ENCODE peak calls at places on chromosomes 12 and 14, in nine cellular contexts. A is left ventricle myocardium inferior, I is keratinocyte, Q is Panc1, T is body of pancreas, G is upper lobe of left lung, R is psoas muscle, X is uterus, N is bronchial epithelial cell. W is an unnamed sample. For H3K36me3, the result is how much of the 10 kb centered on the place peaks cover.

GRCh38 chr12:54987611-54988231 is 3.2 kb upstream of the TESPA1 start:
- DNase-seq in A (no peak), I (no peak), Q (no peak), T (no peak), G (no peak), R (no peak), X (no peak), N (no peak), W (no peak)

GRCh38 chr12:1559729-1560128 is 34.7 kb downstream of the FBXL14 start:
- DNase-seq in A (no peak), I (no peak), Q (no peak), T (no peak), G (no peak), R (no peak), X (no peak), N (no peak), W (no peak)

GRCh38 chr14:96362965-96363750 is at the start of the genes ATG2B and GSKIP:
- DNase-seq in A (peak), I (peak), Q (peak), T (peak), G (peak), R (peak), X (peak), N (peak), W (peak)

GRCh38 chr14:64363265-64363840 is 24.8 kb upstream of the MTHFD1 start:
- DNase-seq in A (no peak), I (no peak), Q (no peak), T (no peak), G (no peak), R (no peak), X (no peak), N (peak), W (no peak)

GRCh38 chr14:65993103-65993502 is 493.1 kb upstream of the CCDC196 start:
- DNase-seq in A (no peak), I (no peak), Q (no peak), T (no peak), G (no peak), R (no peak), X (no peak), N (peak), W (no peak)

GRCh38 chr14:51147183-51147582 is 52.3 kb upstream of the TRIM9 start:
- DNase-seq in A (no peak), I (no peak), Q (no peak), T (no peak), G (no peak), R (no peak), X (no peak), N (no peak), W (no peak)

GRCh38 chr14:73829526-73830431 is 21.9 kb upstream of the PTGR2 start:
- DNase-seq in A (no peak), I (no peak), Q (no peak), T (no peak), G (peak), R (no peak), X (no peak), N (peak), W (no peak)

GRCh38 chr12:94673951-94674570 is 23.7 kb upstream of the TMCC3 start:
- DNase-seq in A (no peak), I (no peak), Q (no peak), T (no peak), G (no peak), R (no peak), X (no peak), N (no peak), W (no peak)

GRCh38 chr12:6866163-6866919 is 990 bp upstream of the TPI1 start:
- DNase-seq in A (no peak), I (no peak), Q (no peak), T (no peak), G (no peak), R (no peak), X (no peak), N (no peak), W (peak)

GRCh38 chr14:100147691-100148464 is 11.6 kb downstream of the DEGS2 start:
- DNase-seq in A (no peak), I (no peak), Q (no peak), T (no peak), G (no peak), R (no peak), X (no peak), N (no peak), W (no peak)

GRCh38 chr12:105698047-105698446 is 367.6 kb downstream of the C12orf75 start:
- DNase-seq in A (no peak), I (no peak), Q (no peak), T (no peak), G (no peak), R (no peak), X (no peak), N (no peak), W (peak)

GRCh38 chr14:104724981-104725771 is 1.1 kb downstream of the ADSS1 start:
- DNase-seq in A (peak), I (no peak), Q (no peak), T (peak), G (no peak), R (peak), X (peak), N (no peak), W (no peak)

GRCh38 chr14:100149789-100150611 is 9.4 kb downstream of the DEGS2 start:
- DNase-seq in A (no peak), I (no peak), Q (no peak), T (peak), G (peak), R (no peak), X (no peak), N (peak), W (no peak)

GRCh38 chr12:78085562-78086182 is 255.0 kb downstream of the NAV3 start:
- DNase-seq in A (no peak), I (peak), Q (no peak), T (no peak), G (no peak), R (no peak), X (no peak), N (peak), W (no peak)

GRCh38 chr14:65301862-65302539 is 110.5 kb upstream of the FUT8 start:
- DNase-seq in A (no peak), I (no peak), Q (no peak), T (peak), G (no peak), R (no peak), X (no peak), N (no peak), W (no peak)

GRCh38 chr14:62844546-62844945 is 200.7 kb downstream of the KCNH5 start:
- DNase-seq in A (no peak), I (no peak), Q (no peak), T (no peak), G (no peak), R (no peak), X (no peak), N (no peak), W (no peak)

GRCh38 chr14:36238666-36239363 is 62.3 kb upstream of the PTCSC3 start:
- DNase-seq in A (no peak), I (peak), Q (no peak), T (no peak), G (peak), R (no peak), X (no peak), N (peak), W (no peak)

GRCh38 chr14:63448841-63449240 is 94.3 kb downstream of the PPP2R5E start:
- DNase-seq in A (no peak), I (peak), Q (no peak), T (no peak), G (no peak), R (no peak), X (no peak), N (peak), W (no peak)

GRCh38 chr14:37270629-37271028 is 72.9 kb downstream of the MIPOL1 start:
- DNase-seq in A (no peak), I (no peak), Q (no peak), T (no peak), G (no peak), R (no peak), X (no peak), N (no peak), W (no peak)

GRCh38 chr12:6724409-6724797 is 557 bp downstream of the COPS7A start:
- DNase-seq in A (no peak), I (no peak), Q (no peak), T (no peak), G (peak), R (no peak), X (no peak), N (no peak), W (peak)

GRCh38 chr14:58977366-58977765 is 211.1 kb upstream of the DAAM1 start:
- DNase-seq in A (no peak), I (no peak), Q (no peak), T (no peak), G (no peak), R (no peak), X (no peak), N (no peak), W (no peak)

GRCh38 chr12:25186788-25187397 is 8.1 kb downstream of the DNAI7 start:
- DNase-seq in A (no peak), I (no peak), Q (no peak), T (no peak), G (no peak), R (no peak), X (no peak), N (no peak), W (no peak)

GRCh38 chr12:109815225-109815624 is 18.0 kb downstream of the TRPV4 start:
- DNase-seq in A (no peak), I (no peak), Q (no peak), T (no peak), G (no peak), R (no peak), X (no peak), N (no peak), W (no peak)

GRCh38 chr12:112183141-112183581 is 57.8 kb downstream of the TRAFD1 start:
- DNase-seq in A (no peak), I (no peak), Q (no peak), T (no peak), G (no peak), R (no peak), X (no peak), N (no peak), W (no peak)

GRCh38 chr14:74350944-74351323 is 2.7 kb downstream of the VRTN start:
- DNase-seq in A (no peak), I (no peak), Q (no peak), T (no peak), G (no peak), R (no peak), X (no peak), N (no peak), W (no peak)

GRCh38 chr12:22656376-22656775 is 31.4 kb downstream of the ETNK1 start:
- DNase-seq in A (no peak), I (no peak), Q (no peak), T (no peak), G (no peak), R (no peak), X (no peak), N (no peak), W (no peak)

GRCh38 chr14:105267820-105268548 is 19.7 kb downstream of the BTBD6 start:
- DNase-seq in A (no peak), I (no peak), Q (no peak), T (no peak), G (no peak), R (no peak), X (no peak), N (no peak), W (no peak)

GRCh38 chr14:50021261-50021660 is 95.1 kb downstream of the VCPKMT start:
- DNase-seq in A (no peak), I (no peak), Q (no peak), T (no peak), G (no peak), R (no peak), X (no peak), N (no peak), W (no peak)

GRCh38 chr12:4849024-4849594 is 60.6 kb upstream of the KCNA1 start:
- DNase-seq in A (no peak), I (no peak), Q (peak), T (peak), G (no peak), R (no peak), X (no peak), N (peak), W (no peak)

GRCh38 chr12:30753233-30753632 is 1.5 kb downstream of the CAPRIN2 start:
- DNase-seq in A (no peak), I (no peak), Q (peak), T (no peak), G (no peak), R (no peak), X (no peak), N (peak), W (peak)

GRCh38 chr12:68601767-68602166 is 8.9 kb upstream of the RAP1B start:
- DNase-seq in A (no peak), I (no peak), Q (no peak), T (no peak), G (no peak), R (no peak), X (no peak), N (no peak), W (no peak)

DNA sequence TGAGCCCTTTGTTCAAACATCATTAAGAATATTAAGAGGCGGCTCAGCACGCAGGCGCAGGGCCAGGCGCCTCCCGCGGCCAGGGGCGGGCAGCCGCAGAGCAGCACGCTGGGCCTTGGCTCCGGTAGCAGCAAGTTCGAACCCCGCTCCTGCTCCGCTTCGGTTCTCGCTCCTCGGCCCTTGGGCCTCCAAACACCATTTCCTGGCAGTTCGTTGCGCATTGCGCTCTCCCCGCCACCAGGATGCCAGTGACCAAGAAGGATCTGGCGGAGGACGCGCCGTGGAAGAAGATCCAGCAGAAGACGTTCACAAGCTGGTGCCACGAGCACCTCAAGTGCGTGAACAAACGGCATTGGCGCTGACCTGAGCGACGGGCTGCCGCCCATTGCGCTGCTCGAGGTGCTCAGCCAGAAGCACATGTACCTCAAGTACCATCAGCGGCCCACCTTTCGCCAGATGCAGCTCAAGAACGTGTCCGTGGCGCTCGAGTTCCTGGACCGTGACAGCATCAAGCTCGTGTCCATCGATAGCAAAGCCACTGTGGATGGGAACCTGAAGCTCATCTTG is 6.9 kb upstream of the ACVRL1 start:
- DNase-seq in A (no peak), I (no peak), Q (no peak), T (no peak), G (no peak), R (no peak), X (no peak), N (no peak), W (no peak)
- H3K36me3 ChIP-seq in A (under half), I (under half), Q (under half), T (under half), G (under half), R (under half), X (under half), N (under half), W (under half)

DNA sequence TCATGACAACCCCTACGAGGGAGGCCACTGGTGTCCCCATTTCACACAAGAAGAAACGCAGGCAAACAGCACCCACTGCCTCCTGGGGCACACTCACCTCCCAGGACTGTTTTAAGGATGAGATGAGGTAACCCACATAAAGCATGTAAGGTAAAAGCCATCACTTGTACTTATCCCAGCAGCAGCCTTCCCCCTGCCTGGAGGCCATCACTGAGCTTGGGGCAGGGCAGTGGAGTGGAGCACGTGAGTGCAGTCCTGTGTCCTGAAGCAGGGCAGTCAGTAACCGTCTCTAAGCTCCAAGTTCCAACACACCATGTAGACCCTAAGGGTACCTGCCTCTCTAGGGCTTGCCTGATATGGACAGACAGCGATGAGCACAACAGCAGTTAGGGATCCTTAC is 1.7 kb downstream of the POLE start:
- DNase-seq in A (no peak), I (no peak), Q (no peak), T (no peak), G (no peak), R (no peak), X (no peak), N (no peak), W (no peak)
- H3K4me3 ChIP-seq in A (no peak), I (no peak), Q (no peak), T (no peak), G (no peak), R (no peak), X (no peak), N (no peak), W (no peak)

DNA sequence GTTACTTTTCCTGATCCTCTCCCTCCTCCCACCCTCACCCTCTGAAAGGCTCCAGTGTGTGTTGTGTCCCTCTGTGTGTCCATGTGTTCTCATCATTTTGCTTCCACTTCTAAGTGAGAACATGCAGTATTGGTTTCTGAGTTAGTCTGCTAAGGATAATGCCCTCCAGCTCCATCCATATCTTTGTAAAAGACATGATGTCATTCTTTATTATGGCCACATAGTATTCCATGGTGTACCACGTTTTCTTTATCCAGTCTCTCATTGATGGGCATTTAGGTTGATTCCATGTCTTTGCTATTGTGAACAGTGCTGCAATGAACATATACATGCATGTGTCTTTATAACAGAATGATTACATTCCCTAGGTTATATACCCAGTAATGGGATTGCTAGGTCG is 51.9 kb upstream of the BBS10 start:
- DNase-seq in A (no peak), I (no peak), Q (no peak), T (no peak), G (no peak), R (no peak), X (no peak), N (no peak), W (no peak)
- H3K36me3 ChIP-seq in A (under half), I (under half), Q (under half), T (under half), G (under half), R (half or more), X (under half), N (under half), W (half or more)

GRCh38 chr14:75522224-75522764 is at the start of gene BATF:
- DNase-seq in A (no peak), I (no peak), Q (no peak), T (no peak), G (peak), R (no peak), X (no peak), N (peak), W (no peak)
- H3K4me3 ChIP-seq in A (peak), I (no peak), Q (no peak), T (no peak), G (peak), R (peak), X (no peak), N (peak), W (no peak)

GRCh38 chr12:32874083-32874482 is 22.5 kb downstream of the PKP2 start:
- DNase-seq in A (no peak), I (no peak), Q (no peak), T (no peak), G (no peak), R (no peak), X (no peak), N (no peak), W (no peak)
- H3K36me3 ChIP-seq in A (under half), I (under half), Q (under half), T (under half), G (under half), R (under half), X (under half), N (under half), W (under half)

DNA sequence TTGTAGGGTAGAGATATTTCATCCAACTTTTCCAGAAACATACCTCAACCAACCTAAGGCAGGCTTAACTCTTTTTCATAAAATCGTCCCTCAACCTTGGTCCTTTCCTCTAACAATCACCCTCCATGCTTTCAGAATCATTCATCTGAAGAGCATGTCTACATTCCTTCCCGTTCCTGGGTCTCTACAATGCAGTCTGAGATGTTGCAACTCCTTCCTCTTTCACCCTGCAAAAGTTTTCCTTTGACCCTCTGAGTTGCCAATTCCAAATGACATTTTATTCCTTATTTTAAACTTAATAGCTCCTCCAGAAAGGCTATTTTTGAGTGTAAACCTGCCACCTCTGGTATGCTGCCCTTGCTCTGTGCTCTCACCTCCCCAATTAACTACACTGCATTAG is 16.7 kb downstream of the SLC7A7 start:
- DNase-seq in A (no peak), I (no peak), Q (no peak), T (no peak), G (no peak), R (no peak), X (no peak), N (no peak), W (no peak)
- H3K4me3 ChIP-seq in A (no peak), I (no peak), Q (no peak), T (no peak), G (no peak), R (no peak), X (no peak), N (no peak), W (no peak)

GRCh38 chr12:132718644-132719043 is 8.0 kb downstream of the PGAM5 start:
- DNase-seq in A (no peak), I (no peak), Q (no peak), T (no peak), G (no peak), R (no peak), X (no peak), N (no peak), W (no peak)
- H3K36me3 ChIP-seq in A (half or more), I (under half), Q (under half), T (under half), G (under half), R (half or more), X (under half), N (under half), W (half or more)

W was measured in WERI-Rb-1.